ENCODE peak calls at places on chromosomes 6 and 20, in five cellular contexts. C is astrocyte of the spinal cord, X is fibroblast of the aortic adventitia, K is Calu3, W is adrenal gland. M is an unnamed sample.

GRCh38 chr6:131740161-131740560 is 29.3 kb upstream of the CTAGE9 start:
- DNase-seq in C (peak; percentile 74), X (no peak), K (no peak), W (no peak), M (no peak)

GRCh38 chr6:157047951-157048350 is 270.8 kb downstream of the ARID1B start:
- DNase-seq in C (no peak), X (peak; percentile 75), K (no peak), W (no peak), M (no peak)

GRCh38 chr6:2103644-2104523 is 141.5 kb downstream of the GMDS start:
- DNase-seq in C (peak; percentile 70), X (peak; percentile 76), K (no peak), W (peak; percentile 12), M (no peak)

GRCh38 chr20:50111829-50112495 is 988 bp downstream of the UBE2V1 start:
- DNase-seq in C (no peak), X (no peak), K (no peak), W (no peak), M (peak; percentile 35)

GRCh38 chr6:97026298-97026697 is 101.8 kb downstream of the KLHL32 start:
- DNase-seq in C (no peak), X (no peak), K (no peak), W (no peak), M (no peak)

GRCh38 chr20:60010689-60011417 is 52.6 kb downstream of the CDH26 start:
- DNase-seq in C (no peak), X (no peak), K (no peak), W (no peak), M (peak; percentile 28)

GRCh38 chr6:144710207-144710606 is 425.1 kb downstream of the UTRN start:
- DNase-seq in C (peak; percentile 76), X (peak; percentile 83), K (no peak), W (no peak), M (no peak)

GRCh38 chr6:47094351-47094925 is 52.3 kb upstream of the ADGRF1 start:
- DNase-seq in C (peak; percentile 44), X (peak; percentile 24), K (peak; percentile 83), W (no peak), M (peak; percentile 88)

GRCh38 chr6:75609639-75610590 is 8.2 kb downstream of the SENP6 start:
- DNase-seq in C (peak; percentile 44), X (peak; percentile 79), K (no peak), W (no peak), M (no peak)

GRCh38 chr6:13452346-13453171 is 34.8 kb downstream of the GFOD1 start:
- DNase-seq in C (no peak), X (peak; percentile 57), K (no peak), W (no peak), M (no peak)

GRCh38 chr6:144340541-144341371 is 55.6 kb downstream of the UTRN start:
- DNase-seq in C (no peak), X (peak; percentile 56), K (no peak), W (no peak), M (no peak)

GRCh38 chr20:19692685-19693119 is 65.4 kb upstream of the RIN2 start:
- DNase-seq in C (peak; percentile 65), X (peak; percentile 55), K (peak; percentile 28), W (peak; percentile 56), M (peak; percentile 73)

GRCh38 chr6:28794175-28795002 is 129.4 kb downstream of the TRIM27 start:
- DNase-seq in C (peak; percentile 29), X (peak; percentile 43), K (peak; percentile 54), W (no peak), M (peak; percentile 69)

GRCh38 chr6:100100776-100101175 is 106.8 kb upstream of the MCHR2 start:
- DNase-seq in C (no peak), X (no peak), K (no peak), W (no peak), M (no peak)

GRCh38 chr20:50977066-50978045 is 18.7 kb downstream of the MOCS3 start:
- DNase-seq in C (no peak), X (no peak), K (no peak), W (no peak), M (no peak)

GRCh38 chr20:18428490-18429173 is 38.2 kb downstream of the DZANK1 start:
- DNase-seq in C (peak; percentile 40), X (peak; percentile 71), K (no peak), W (peak; percentile 54), M (no peak)

GRCh38 chr20:62665153-62665754 is 23.0 kb downstream of the SLCO4A1 start:
- DNase-seq in C (no peak), X (no peak), K (no peak), W (no peak), M (no peak)

GRCh38 chr20:62665826-62666735 is 23.8 kb downstream of the SLCO4A1 start:
- DNase-seq in C (no peak), X (no peak), K (no peak), W (no peak), M (no peak)

GRCh38 chr20:62663484-62664315 is 21.4 kb downstream of the SLCO4A1 start:
- DNase-seq in C (no peak), X (no peak), K (no peak), W (no peak), M (no peak)

GRCh38 chr20:62662422-62662821 is 20.1 kb downstream of the SLCO4A1 start:
- DNase-seq in C (no peak), X (peak; percentile 87), K (no peak), W (no peak), M (no peak)

GRCh38 chr20:62664316-62664971 is 22.1 kb downstream of the SLCO4A1 start:
- DNase-seq in C (no peak), X (no peak), K (no peak), W (no peak), M (no peak)
- TF ChIP-seq CTCF in C (no peak), X (no peak), K (no peak), W (no peak), M (no peak)

DNA sequence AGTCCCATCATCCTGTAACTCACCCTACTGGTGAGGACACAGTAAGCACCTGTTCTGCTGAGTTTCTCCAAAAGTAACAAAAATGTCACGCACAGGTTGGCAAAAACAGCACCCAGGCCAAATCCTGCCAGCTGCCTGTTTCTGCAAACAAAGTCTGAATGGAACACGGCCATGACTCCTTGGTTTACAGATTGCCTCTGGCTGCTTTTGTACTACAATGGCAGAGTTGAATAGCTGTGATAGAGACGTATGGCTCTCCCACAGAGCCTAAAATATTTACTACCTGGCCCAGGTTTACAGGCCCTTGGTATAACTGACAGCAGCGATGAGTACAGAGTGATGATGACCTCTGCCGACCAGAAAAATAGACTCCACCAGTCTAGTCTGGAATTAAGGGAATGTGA is 52.6 kb downstream of the CNKSR3 start:
- DNase-seq in C (no peak), X (no peak), K (no peak), W (no peak), M (no peak)
- TF ChIP-seq CTCF in C (no peak), X (no peak), K (no peak), W (no peak), M (no peak)

DNA sequence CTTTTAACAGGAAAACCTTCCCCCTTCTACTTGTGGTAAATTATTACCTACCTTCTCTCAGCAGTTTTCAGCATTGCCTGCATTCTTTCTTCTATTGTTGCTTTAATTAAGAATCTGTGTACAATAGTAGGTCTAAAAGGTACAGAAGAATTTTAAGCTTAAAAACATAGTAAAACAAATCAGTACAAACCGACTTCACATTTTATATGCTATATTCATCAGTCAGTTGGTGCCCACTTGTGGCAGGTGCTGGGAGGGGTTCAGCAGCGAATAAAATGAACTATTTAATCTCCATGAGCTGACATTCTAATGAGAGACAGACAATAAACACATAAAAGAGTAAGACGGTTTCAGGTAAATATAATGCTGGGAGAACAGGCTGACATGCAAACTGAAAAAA is 73.4 kb upstream of the FBXO30 start:
- DNase-seq in C (peak; percentile 38), X (peak; percentile 32), K (peak; percentile 1), W (no peak), M (peak; percentile 47)
- TF ChIP-seq CTCF in C (peak; percentile 59), X (peak; percentile 53), K (no peak), W (peak; percentile 38), M (peak; percentile 50)

DNA sequence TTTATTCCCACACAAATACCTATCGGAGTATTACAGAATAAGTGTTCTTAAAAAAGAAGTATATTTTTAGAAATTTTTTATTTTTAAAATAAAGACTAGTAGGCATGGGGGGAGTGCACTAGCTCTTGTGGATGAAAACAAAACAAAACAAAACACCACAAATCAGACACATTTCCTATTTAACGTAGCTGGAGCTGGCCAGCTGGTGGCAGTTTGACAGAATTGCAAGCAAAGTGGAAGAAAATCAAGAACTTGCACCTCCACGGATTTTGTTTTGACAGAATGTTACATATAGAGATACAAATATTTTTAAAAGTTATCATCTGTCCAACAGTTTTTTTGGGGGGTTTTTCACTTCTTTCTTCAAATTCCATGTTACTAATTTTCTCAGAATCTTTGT is 63.6 kb upstream of the SNRPB2 start:
- DNase-seq in C (no peak), X (no peak), K (no peak), W (no peak), M (no peak)
- TF ChIP-seq CTCF in C (no peak), X (peak; percentile 25), K (no peak), W (no peak), M (no peak)

DNA sequence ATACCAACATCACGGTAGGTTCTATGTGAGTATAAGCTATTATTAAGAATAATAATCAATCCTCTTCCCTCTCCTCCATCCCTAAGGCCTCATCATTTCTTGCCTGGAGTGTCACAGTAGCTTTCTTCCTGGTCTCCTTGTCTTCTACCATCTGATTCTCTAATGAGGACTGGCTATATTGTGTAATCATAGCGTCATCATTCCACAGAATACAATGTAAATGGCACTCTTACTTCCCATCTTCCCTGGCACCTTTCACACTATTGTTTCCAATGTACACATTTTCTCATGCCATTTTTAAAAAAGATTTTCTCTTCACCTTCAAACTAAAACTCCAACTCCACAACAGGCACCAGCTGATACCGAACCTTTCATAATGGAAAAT is 2.2 kb upstream of the BTN3A2 start:
- DNase-seq in C (no peak), X (no peak), K (no peak), W (no peak), M (no peak)
- TF ChIP-seq CTCF in C (no peak), X (no peak), K (no peak), W (no peak), M (no peak)

DNA sequence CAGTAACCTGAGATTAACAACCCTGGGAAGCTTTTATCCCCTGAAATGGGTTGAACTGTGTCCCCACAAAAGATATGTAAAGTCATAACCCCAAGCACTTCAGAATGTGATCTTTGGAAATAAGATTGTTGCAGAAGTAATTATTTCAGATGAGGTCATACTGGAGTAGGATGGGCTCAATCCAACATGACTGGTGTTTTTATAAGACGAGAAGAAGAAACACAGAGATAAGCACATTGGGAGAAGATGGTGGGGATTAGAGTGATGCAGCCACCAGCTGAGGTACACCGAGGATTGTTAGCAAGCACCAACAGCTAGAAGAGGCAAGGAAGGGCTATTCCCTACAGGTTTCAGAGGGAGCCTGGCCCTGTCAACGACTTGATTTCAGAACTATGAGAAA is 12.5 kb upstream of the RNF217 start:
- DNase-seq in C (no peak), X (peak; percentile 4), K (no peak), W (no peak), M (no peak)
- TF ChIP-seq CTCF in C (no peak), X (no peak), K (no peak), W (no peak), M (no peak)

DNA sequence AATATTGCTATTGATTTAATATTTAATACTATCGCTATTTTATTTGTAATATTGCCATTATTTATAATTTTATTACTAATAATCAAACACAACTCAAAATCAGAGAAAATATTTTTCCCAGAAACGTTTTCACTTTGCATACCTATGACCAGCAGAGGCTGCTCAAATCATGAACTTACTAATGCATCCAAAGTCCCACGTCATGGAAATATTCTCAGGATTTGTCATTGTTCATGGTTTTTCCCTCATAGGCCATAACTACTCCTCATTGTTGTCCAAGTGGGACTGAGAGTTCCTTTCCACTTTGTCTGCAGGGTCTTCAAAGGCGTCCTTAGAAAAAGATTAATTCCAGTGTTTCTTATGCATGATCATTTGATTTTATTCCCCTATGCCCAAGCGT is 344.8 kb downstream of the THBS2 start:
- DNase-seq in C (peak; percentile 53), X (peak; percentile 94), K (no peak), W (no peak), M (no peak)
- TF ChIP-seq CTCF in C (peak; percentile 25), X (peak; percentile 54), K (no peak), W (peak; percentile 15), M (no peak)